ENCODE peak calls at places on chromosomes 13 and 19, in eight cellular contexts. One of them, this sample, is unnamed.

GRCh38 chr13:106101201-106101600 is 434.3 kb downstream of the EFNB2 start:
- DNase-seq in mesendoderm: no peak
- DNase-seq in thoracic aorta: no peak
- DNase-seq in RWPE1: no peak
- DNase-seq in IMR-90: no peak
- DNase-seq in HL-60: no peak
- DNase-seq in fibroblast of lung: no peak
- DNase-seq in cardiac muscle cell: no peak
- DNase-seq in this sample: no peak

GRCh38 chr19:35902870-35903475 is 644 bp downstream of the HCST start:
- DNase-seq in mesendoderm: no peak
- DNase-seq in thoracic aorta: no peak
- DNase-seq in RWPE1: no peak
- DNase-seq in IMR-90: no peak
- DNase-seq in HL-60: no peak
- DNase-seq in fibroblast of lung: no peak
- DNase-seq in cardiac muscle cell: no peak
- DNase-seq in this sample: no peak

GRCh38 chr13:75938811-75939525 is 302.8 kb downstream of the LMO7 start:
- DNase-seq in mesendoderm: no peak
- DNase-seq in thoracic aorta: no peak
- DNase-seq in RWPE1: no peak
- DNase-seq in IMR-90: peak
- DNase-seq in HL-60: no peak
- DNase-seq in fibroblast of lung: peak
- DNase-seq in cardiac muscle cell: no peak
- DNase-seq in this sample: no peak

GRCh38 chr13:27605099-27605498 is 15.2 kb downstream of the LNX2 start:
- DNase-seq in mesendoderm: no peak
- DNase-seq in thoracic aorta: no peak
- DNase-seq in RWPE1: no peak
- DNase-seq in IMR-90: no peak
- DNase-seq in HL-60: no peak
- DNase-seq in fibroblast of lung: no peak
- DNase-seq in cardiac muscle cell: no peak
- DNase-seq in this sample: no peak

GRCh38 chr13:59533561-59534337 is 630.0 kb downstream of the DIAPH3 start:
- DNase-seq in mesendoderm: no peak
- DNase-seq in thoracic aorta: no peak
- DNase-seq in RWPE1: peak
- DNase-seq in IMR-90: peak
- DNase-seq in HL-60: no peak
- DNase-seq in fibroblast of lung: no peak
- DNase-seq in cardiac muscle cell: no peak
- DNase-seq in this sample: no peak

GRCh38 chr19:14073925-14074838 is 1.6 kb downstream of the MISP3 start:
- DNase-seq in mesendoderm: no peak
- DNase-seq in thoracic aorta: no peak
- DNase-seq in RWPE1: peak
- DNase-seq in IMR-90: peak
- DNase-seq in HL-60: no peak
- DNase-seq in fibroblast of lung: no peak
- DNase-seq in cardiac muscle cell: peak
- DNase-seq in this sample: peak

GRCh38 chr13:59621791-59622190 is 541.9 kb downstream of the DIAPH3 start:
- DNase-seq in mesendoderm: no peak
- DNase-seq in thoracic aorta: no peak
- DNase-seq in RWPE1: no peak
- DNase-seq in IMR-90: no peak
- DNase-seq in HL-60: no peak
- DNase-seq in fibroblast of lung: no peak
- DNase-seq in cardiac muscle cell: no peak
- DNase-seq in this sample: no peak

GRCh38 chr19:1171755-1172352 is 2.2 kb downstream of the SBNO2 start:
- DNase-seq in mesendoderm: peak
- DNase-seq in thoracic aorta: no peak
- DNase-seq in RWPE1: no peak
- DNase-seq in IMR-90: no peak
- DNase-seq in HL-60: no peak
- DNase-seq in fibroblast of lung: no peak
- DNase-seq in cardiac muscle cell: no peak
- DNase-seq in this sample: no peak

GRCh38 chr13:51784097-51784496 is 19.9 kb downstream of the DHRS12 start:
- DNase-seq in mesendoderm: no peak
- DNase-seq in thoracic aorta: no peak
- DNase-seq in RWPE1: no peak
- DNase-seq in IMR-90: no peak
- DNase-seq in HL-60: no peak
- DNase-seq in fibroblast of lung: no peak
- DNase-seq in cardiac muscle cell: no peak
- DNase-seq in this sample: no peak

DNA sequence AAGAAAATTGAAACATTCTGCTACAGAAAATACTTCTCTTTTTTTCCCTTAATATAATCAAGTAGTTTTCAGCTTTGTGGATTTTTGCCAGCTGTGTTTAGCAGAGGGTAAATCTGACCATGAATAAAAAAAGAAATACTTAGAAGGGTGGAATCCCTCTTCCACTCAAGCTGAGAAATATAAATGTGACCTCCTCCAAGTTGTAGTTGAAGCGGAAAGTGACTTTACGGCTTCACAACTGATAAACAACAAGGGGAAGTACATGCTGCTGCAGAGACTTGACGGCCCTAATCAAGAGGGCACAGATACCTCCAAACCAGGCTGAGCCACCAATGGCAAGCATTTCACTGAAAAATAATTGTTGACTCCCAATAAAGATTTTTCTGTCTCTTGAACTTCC is 785.0 kb downstream of the SLITRK5 start:
- DNase-seq in mesendoderm: no peak
- DNase-seq in thoracic aorta: no peak
- DNase-seq in RWPE1: no peak
- DNase-seq in IMR-90: no peak
- DNase-seq in HL-60: no peak
- DNase-seq in fibroblast of lung: peak
- DNase-seq in cardiac muscle cell: no peak
- DNase-seq in this sample: no peak
- H3K27ac ChIP-seq in mesendoderm: no peak
- H3K27ac ChIP-seq in thoracic aorta: no peak
- H3K27ac ChIP-seq in RWPE1: no peak
- H3K27ac ChIP-seq in IMR-90: no peak
- H3K27ac ChIP-seq in HL-60: no peak
- H3K27ac ChIP-seq in fibroblast of lung: no peak
- H3K27ac ChIP-seq in cardiac muscle cell: no peak
- H3K27ac ChIP-seq in this sample: no peak

GRCh38 chr19:40596608-40597328 is 4.4 kb upstream of the LTBP4 start:
- DNase-seq in mesendoderm: no peak
- DNase-seq in thoracic aorta: no peak
- DNase-seq in RWPE1: no peak
- DNase-seq in IMR-90: peak
- DNase-seq in HL-60: no peak
- DNase-seq in fibroblast of lung: peak
- DNase-seq in cardiac muscle cell: peak
- DNase-seq in this sample: no peak

GRCh38 chr19:40597329-40597838 is 3.8 kb upstream of the LTBP4 start:
- DNase-seq in mesendoderm: no peak
- DNase-seq in thoracic aorta: no peak
- DNase-seq in RWPE1: no peak
- DNase-seq in IMR-90: no peak
- DNase-seq in HL-60: no peak
- DNase-seq in fibroblast of lung: no peak
- DNase-seq in cardiac muscle cell: no peak
- DNase-seq in this sample: no peak

GRCh38 chr19:40598918-40599307 is 2.3 kb upstream of the LTBP4 start:
- DNase-seq in mesendoderm: no peak
- DNase-seq in thoracic aorta: no peak
- DNase-seq in RWPE1: no peak
- DNase-seq in IMR-90: no peak
- DNase-seq in HL-60: no peak
- DNase-seq in fibroblast of lung: no peak
- DNase-seq in cardiac muscle cell: no peak
- DNase-seq in this sample: no peak

GRCh38 chr19:40599331-40600085 is 1.7 kb upstream of the LTBP4 start:
- DNase-seq in mesendoderm: no peak
- DNase-seq in thoracic aorta: no peak
- DNase-seq in RWPE1: no peak
- DNase-seq in IMR-90: no peak
- DNase-seq in HL-60: no peak
- DNase-seq in fibroblast of lung: peak
- DNase-seq in cardiac muscle cell: no peak
- DNase-seq in this sample: no peak

GRCh38 chr19:40598121-40598917 is 2.9 kb upstream of the LTBP4 start:
- DNase-seq in mesendoderm: peak
- DNase-seq in thoracic aorta: peak
- DNase-seq in RWPE1: peak
- DNase-seq in IMR-90: peak
- DNase-seq in HL-60: no peak
- DNase-seq in fibroblast of lung: peak
- DNase-seq in cardiac muscle cell: peak
- DNase-seq in this sample: peak
- H3K27ac ChIP-seq in mesendoderm: no peak
- H3K27ac ChIP-seq in thoracic aorta: peak
- H3K27ac ChIP-seq in RWPE1: peak
- H3K27ac ChIP-seq in IMR-90: peak
- H3K27ac ChIP-seq in HL-60: no peak
- H3K27ac ChIP-seq in fibroblast of lung: peak
- H3K27ac ChIP-seq in cardiac muscle cell: peak
- H3K27ac ChIP-seq in this sample: no peak

DNA sequence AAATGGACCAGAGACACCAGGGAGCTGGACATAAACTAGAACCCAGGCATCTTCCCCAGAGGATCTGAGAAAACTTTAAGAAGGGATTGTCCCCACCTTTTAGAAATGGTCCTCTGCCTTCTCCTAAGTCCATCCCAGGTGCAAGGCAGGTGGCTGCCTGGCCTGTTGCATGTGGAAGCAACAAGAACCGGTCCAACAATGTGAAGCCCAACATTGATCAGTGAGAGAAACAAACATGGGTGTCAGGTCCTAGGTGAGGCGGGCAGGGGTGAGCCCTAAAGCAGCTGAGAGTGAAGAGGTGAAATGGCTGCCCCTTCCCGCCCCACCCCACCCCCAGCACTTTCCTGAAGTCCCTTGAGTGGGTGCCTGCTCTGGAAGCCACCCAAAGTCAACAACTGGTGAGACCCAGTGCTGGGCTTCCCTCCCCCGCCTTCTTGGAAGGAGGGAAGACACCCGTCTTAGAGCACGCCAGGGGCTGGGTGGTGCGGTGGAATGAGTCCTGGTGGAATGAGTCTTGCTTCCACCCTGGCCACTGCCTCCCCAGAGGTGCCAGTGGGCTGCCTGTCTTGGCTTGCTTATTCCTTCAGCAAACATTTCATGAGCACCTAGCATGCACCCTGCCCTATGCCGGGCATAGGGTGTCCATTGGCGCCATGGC is 1.7 kb downstream of the AP1M1 start:
- DNase-seq in mesendoderm: no peak
- DNase-seq in thoracic aorta: no peak
- DNase-seq in RWPE1: no peak
- DNase-seq in IMR-90: no peak
- DNase-seq in HL-60: no peak
- DNase-seq in fibroblast of lung: no peak
- DNase-seq in cardiac muscle cell: no peak
- DNase-seq in this sample: no peak
- H3K27ac ChIP-seq in mesendoderm: no peak
- H3K27ac ChIP-seq in thoracic aorta: no peak
- H3K27ac ChIP-seq in RWPE1: peak
- H3K27ac ChIP-seq in IMR-90: no peak
- H3K27ac ChIP-seq in HL-60: peak
- H3K27ac ChIP-seq in fibroblast of lung: peak
- H3K27ac ChIP-seq in cardiac muscle cell: no peak
- H3K27ac ChIP-seq in this sample: no peak

GRCh38 chr13:31947105-31947504 is 84.5 kb upstream of the FRY start:
- DNase-seq in mesendoderm: peak
- DNase-seq in thoracic aorta: no peak
- DNase-seq in RWPE1: no peak
- DNase-seq in IMR-90: no peak
- DNase-seq in HL-60: no peak
- DNase-seq in fibroblast of lung: no peak
- DNase-seq in cardiac muscle cell: no peak
- DNase-seq in this sample: no peak
- H3K27ac ChIP-seq in mesendoderm: no peak
- H3K27ac ChIP-seq in thoracic aorta: no peak
- H3K27ac ChIP-seq in RWPE1: no peak
- H3K27ac ChIP-seq in IMR-90: peak
- H3K27ac ChIP-seq in HL-60: no peak
- H3K27ac ChIP-seq in fibroblast of lung: no peak
- H3K27ac ChIP-seq in cardiac muscle cell: no peak
- H3K27ac ChIP-seq in this sample: no peak

GRCh38 chr13:98486412-98486811 is 90.5 kb downstream of the STK24 start:
- DNase-seq in mesendoderm: no peak
- DNase-seq in thoracic aorta: no peak
- DNase-seq in RWPE1: no peak
- DNase-seq in IMR-90: no peak
- DNase-seq in HL-60: no peak
- DNase-seq in fibroblast of lung: no peak
- DNase-seq in cardiac muscle cell: no peak
- DNase-seq in this sample: no peak
- H3K27ac ChIP-seq in mesendoderm: no peak
- H3K27ac ChIP-seq in thoracic aorta: no peak
- H3K27ac ChIP-seq in RWPE1: peak
- H3K27ac ChIP-seq in IMR-90: no peak
- H3K27ac ChIP-seq in HL-60: no peak
- H3K27ac ChIP-seq in fibroblast of lung: no peak
- H3K27ac ChIP-seq in cardiac muscle cell: peak
- H3K27ac ChIP-seq in this sample: no peak